ENCODE peak calls at places on chromosomes 13 and 19, in seven cellular contexts. Y is fibroblast of the aortic adventitia, U is psoas muscle, B is foreskin fibroblast, Z is mesendoderm, P is H1, E is stomach. H is an unnamed sample.

GRCh38 chr13:96243371-96243770 is 153.5 kb downstream of the HS6ST3 start:
- DNase-seq in Y (no peak), U (no peak), B (no peak), Z (no peak), P (no peak), E (no peak), H (no peak)

GRCh38 chr13:113946409-113947181 is 27.3 kb downstream of the C13orf46 start:
- DNase-seq in Y (no peak), U (peak), B (no peak), Z (no peak), P (no peak), E (no peak), H (no peak)

GRCh38 chr13:32019612-32020233 is 11.9 kb upstream of the FRY start:
- DNase-seq in Y (peak), U (no peak), B (peak), Z (peak), P (no peak), E (no peak), H (peak)

GRCh38 chr13:56975647-56976046 is 165.1 kb upstream of the PRR20A start:
- DNase-seq in Y (no peak), U (no peak), B (no peak), Z (peak), P (no peak), E (no peak), H (no peak)

GRCh38 chr13:93603043-93603442 is 376.4 kb downstream of the GPC6 start:
- DNase-seq in Y (peak), U (peak), B (peak), Z (peak), P (no peak), E (no peak), H (no peak)

GRCh38 chr19:50667759-50668231 is 18.6 kb downstream of the C19orf81 start:
- DNase-seq in Y (no peak), U (no peak), B (no peak), Z (no peak), P (peak), E (no peak), H (no peak)

GRCh38 chr13:106599875-106600797 is 32.2 kb upstream of the ARGLU1 start:
- DNase-seq in Y (peak), U (no peak), B (peak), Z (no peak), P (no peak), E (no peak), H (no peak)

GRCh38 chr13:47858678-47859050 is 142.4 kb downstream of the SUCLA2 start:
- DNase-seq in Y (peak), U (no peak), B (peak), Z (no peak), P (no peak), E (no peak), H (no peak)

GRCh38 chr13:100235311-100235901 is 146.5 kb downstream of the PCCA start:
- DNase-seq in Y (peak), U (no peak), B (peak), Z (peak), P (no peak), E (no peak), H (peak)

GRCh38 chr13:75263741-75264407 is 218.1 kb downstream of the TBC1D4 start:
- DNase-seq in Y (peak), U (no peak), B (peak), Z (no peak), P (no peak), E (no peak), H (no peak)

GRCh38 chr13:44816701-44817684 is 172.3 kb downstream of the NUFIP1 start:
- DNase-seq in Y (no peak), U (no peak), B (peak), Z (peak), P (no peak), E (no peak), H (no peak)

GRCh38 chr19:3276341-3276799 is 51.9 kb downstream of the CELF5 start:
- DNase-seq in Y (no peak), U (no peak), B (no peak), Z (no peak), P (peak), E (peak), H (peak)

GRCh38 chr19:44796701-44797115 is 12.2 kb upstream of the BCAM start:
- DNase-seq in Y (no peak), U (peak), B (no peak), Z (peak), P (no peak), E (peak), H (peak)

GRCh38 chr19:35495107-35496064 is 5.1 kb upstream of the KRTDAP start:
- DNase-seq in Y (peak), U (peak), B (peak), Z (peak), P (peak), E (peak), H (peak)

GRCh38 chr13:36997716-36998427 is 1.3 kb downstream of the ALG5 start:
- DNase-seq in Y (no peak), U (no peak), B (no peak), Z (no peak), P (no peak), E (no peak), H (no peak)

GRCh38 chr13:91417660-91418325 is 19.4 kb downstream of the GPC5 start:
- DNase-seq in Y (no peak), U (no peak), B (no peak), Z (no peak), P (no peak), E (no peak), H (peak)

GRCh38 chr13:110228936-110229904 is 77.7 kb downstream of the COL4A1 start:
- DNase-seq in Y (no peak), U (no peak), B (no peak), Z (no peak), P (no peak), E (no peak), H (no peak)

GRCh38 chr19:3670796-3671679 is 29.2 kb downstream of the PIP5K1C start:
- DNase-seq in Y (peak), U (peak), B (peak), Z (no peak), P (no peak), E (peak), H (peak)

GRCh38 chr19:3366761-3367571 is 583 bp downstream of the NFIC start:
- DNase-seq in Y (no peak), U (peak), B (peak), Z (peak), P (peak), E (no peak), H (peak)

GRCh38 chr19:19562665-19563347 is 24.7 kb downstream of the CILP2 start:
- DNase-seq in Y (no peak), U (no peak), B (no peak), Z (peak), P (peak), E (no peak), H (no peak)

GRCh38 chr19:3612330-3612729 is 5.7 kb upstream of the TBXA2R start:
- DNase-seq in Y (no peak), U (no peak), B (no peak), Z (no peak), P (no peak), E (no peak), H (no peak)

GRCh38 chr19:19900124-19900523 is 622 bp upstream of the ZNF93 start:
- DNase-seq in Y (peak), U (no peak), B (peak), Z (peak), P (no peak), E (no peak), H (no peak)

GRCh38 chr13:67343777-67344176 is 113.6 kb upstream of the PCDH9 start:
- DNase-seq in Y (no peak), U (no peak), B (no peak), Z (peak), P (no peak), E (no peak), H (no peak)

GRCh38 chr19:40129425-40129824 is 38.7 kb upstream of the ZNF780A start:
- DNase-seq in Y (no peak), U (no peak), B (no peak), Z (no peak), P (no peak), E (no peak), H (no peak)

GRCh38 chr19:38743394-38744297 is 628 bp downstream of the CAPN12 start:
- DNase-seq in Y (no peak), U (no peak), B (no peak), Z (no peak), P (no peak), E (no peak), H (no peak)

GRCh38 chr13:76884167-76884566 is 2.0 kb downstream of the KCTD12 start:
- DNase-seq in Y (peak), U (peak), B (peak), Z (peak), P (no peak), E (peak), H (peak)

GRCh38 chr19:58002384-58003152 is at the start of gene ZNF606:
- DNase-seq in Y (peak), U (peak), B (peak), Z (peak), P (peak), E (peak), H (peak)

DNA sequence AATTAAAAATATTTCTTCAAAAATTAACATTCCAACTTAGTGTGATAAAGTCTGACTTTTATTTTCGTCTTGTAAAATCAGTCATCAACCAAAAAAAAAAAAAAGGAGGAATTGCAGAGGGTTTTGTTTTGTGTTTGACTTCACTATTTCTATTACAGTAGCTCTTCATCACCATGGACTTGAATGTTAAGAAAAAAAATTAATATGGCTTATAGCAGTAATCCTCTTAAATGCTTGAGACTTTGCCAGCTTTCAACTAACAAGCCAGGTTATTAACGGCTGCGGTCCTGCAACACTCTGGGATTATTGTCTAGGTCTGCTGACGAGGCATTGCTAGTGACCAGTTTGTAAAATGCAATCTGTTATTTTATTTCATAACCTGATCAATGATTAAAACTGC is 647.2 kb upstream of the KLHL1 start:
- DNase-seq in Y (no peak), U (no peak), B (no peak), Z (no peak), P (no peak), E (no peak), H (no peak)
- H3K4me3 ChIP-seq in Y (no peak), U (no peak), B (no peak), Z (no peak), P (no peak), E (no peak), H (no peak)

GRCh38 chr19:18389736-18390074 is 3.7 kb downstream of the GDF15 start:
- DNase-seq in Y (no peak), U (no peak), B (no peak), Z (no peak), P (no peak), E (no peak), H (no peak)

GRCh38 chr19:18388328-18389094 is 2.6 kb downstream of the GDF15 start:
- DNase-seq in Y (peak), U (peak), B (peak), Z (peak), P (peak), E (peak), H (peak)

GRCh38 chr19:18390075-18390909 is 4.3 kb downstream of the GDF15 start:
- DNase-seq in Y (peak), U (no peak), B (no peak), Z (no peak), P (no peak), E (no peak), H (no peak)

GRCh38 chr19:18387395-18387794 is 1.4 kb downstream of the GDF15 start:
- DNase-seq in Y (peak), U (no peak), B (no peak), Z (no peak), P (no peak), E (no peak), H (no peak)

GRCh38 chr19:18389095-18389735 is 3.3 kb downstream of the GDF15 start:
- DNase-seq in Y (no peak), U (no peak), B (no peak), Z (no peak), P (no peak), E (no peak), H (no peak)
- H3K4me3 ChIP-seq in Y (peak), U (peak), B (peak), Z (no peak), P (no peak), E (no peak), H (no peak)

DNA sequence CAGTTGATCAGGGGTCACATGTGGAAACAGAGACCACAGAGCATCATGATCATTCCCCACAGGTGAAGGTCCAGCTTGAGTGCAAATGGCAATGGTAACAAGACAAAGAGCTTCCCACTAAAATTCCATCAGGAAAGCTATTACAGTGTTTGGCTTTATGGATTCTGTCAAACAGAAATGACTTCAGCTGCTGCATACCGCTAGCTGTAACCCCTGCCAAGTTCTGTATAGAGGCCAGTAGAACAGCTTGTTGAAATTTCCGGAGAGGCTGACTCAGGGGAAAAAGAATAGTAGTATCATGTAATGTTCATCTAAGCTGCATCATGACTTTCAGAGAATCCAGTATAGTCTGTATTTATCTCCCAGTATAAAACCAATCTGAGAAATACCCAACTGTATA is 1704.7 kb downstream of the SLITRK5 start:
- DNase-seq in Y (peak), U (no peak), B (no peak), Z (no peak), P (no peak), E (no peak), H (no peak)
- H3K4me3 ChIP-seq in Y (no peak), U (no peak), B (no peak), Z (no peak), P (no peak), E (no peak), H (no peak)

DNA sequence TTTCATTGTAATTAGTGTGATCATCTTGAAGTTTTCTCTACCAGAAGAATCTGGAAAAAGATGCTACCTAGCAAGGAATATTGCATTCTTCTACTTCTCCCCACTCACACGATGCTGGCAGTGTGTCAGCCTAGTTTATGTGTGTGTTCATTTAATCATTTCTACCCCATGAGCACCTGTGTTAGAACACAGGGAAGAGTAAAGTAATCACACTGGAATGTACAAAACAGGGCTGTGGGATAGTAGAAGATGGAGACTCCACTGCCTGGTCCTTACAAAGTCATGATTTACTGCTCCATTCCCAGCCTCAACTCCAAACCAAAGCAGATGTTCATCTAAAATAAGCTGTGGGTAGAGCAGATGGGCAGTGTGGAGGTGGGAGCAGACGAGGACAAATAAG is 47.7 kb upstream of the RGCC start:
- DNase-seq in Y (no peak), U (no peak), B (no peak), Z (no peak), P (no peak), E (no peak), H (no peak)
- H3K4me3 ChIP-seq in Y (no peak), U (no peak), B (no peak), Z (no peak), P (no peak), E (no peak), H (no peak)

DNA sequence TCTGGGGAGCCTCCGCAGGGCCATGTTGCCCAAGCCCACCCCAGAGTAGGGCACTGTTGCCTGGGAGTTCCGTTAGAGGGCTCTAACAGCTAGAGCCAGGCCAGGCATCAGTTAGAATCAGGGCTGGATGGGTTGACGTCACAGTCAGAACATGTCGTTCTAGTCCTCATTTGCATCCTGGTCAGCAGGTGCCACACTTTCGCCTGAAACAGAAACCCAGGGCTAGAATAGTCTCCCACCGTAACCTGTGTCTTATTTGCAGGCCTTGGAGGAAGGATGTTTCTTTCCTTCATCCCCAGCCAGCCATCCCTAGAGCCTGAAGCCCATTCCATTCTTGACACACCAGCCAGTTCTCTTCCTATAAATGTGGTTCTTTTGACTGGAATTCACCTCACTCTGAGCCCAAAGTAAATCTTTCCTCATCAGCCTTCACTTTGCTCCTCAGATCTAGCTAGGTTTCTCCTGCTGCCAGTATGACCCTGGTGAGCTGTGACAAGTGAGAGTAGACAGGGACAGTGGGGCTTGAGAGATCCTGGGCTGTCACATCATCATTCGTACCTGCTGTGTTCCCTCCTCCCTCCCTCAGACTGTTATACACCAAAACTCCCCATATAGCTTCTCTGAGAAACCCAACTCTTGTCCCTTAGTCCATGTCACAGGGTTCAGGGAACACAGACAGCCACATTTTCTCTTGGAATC is 12.2 kb upstream of the CCDC97 start:
- DNase-seq in Y (no peak), U (no peak), B (no peak), Z (no peak), P (no peak), E (peak), H (peak)
- H3K4me3 ChIP-seq in Y (no peak), U (no peak), B (no peak), Z (no peak), P (no peak), E (no peak), H (peak)

GRCh38 chr19:10963865-10964264 is 3.0 kb downstream of the SMARCA4 start:
- DNase-seq in Y (no peak), U (no peak), B (no peak), Z (no peak), P (no peak), E (no peak), H (no peak)
- H3K4me3 ChIP-seq in Y (no peak), U (no peak), B (no peak), Z (no peak), P (no peak), E (no peak), H (no peak)

GRCh38 chr19:33796164-33797100 is at the start of gene KCTD15:
- DNase-seq in Y (peak), U (peak), B (no peak), Z (peak), P (peak), E (peak), H (peak)

GRCh38 chr19:33800012-33800680 is 3.5 kb downstream of the KCTD15 start:
- DNase-seq in Y (no peak), U (no peak), B (no peak), Z (no peak), P (no peak), E (no peak), H (no peak)

GRCh38 chr19:33798701-33799111 is 2.0 kb downstream of the KCTD15 start:
- DNase-seq in Y (no peak), U (no peak), B (no peak), Z (peak), P (no peak), E (no peak), H (no peak)

GRCh38 chr19:33799507-33799906 is 2.8 kb downstream of the KCTD15 start:
- DNase-seq in Y (no peak), U (no peak), B (no peak), Z (peak), P (no peak), E (no peak), H (no peak)

DNA sequence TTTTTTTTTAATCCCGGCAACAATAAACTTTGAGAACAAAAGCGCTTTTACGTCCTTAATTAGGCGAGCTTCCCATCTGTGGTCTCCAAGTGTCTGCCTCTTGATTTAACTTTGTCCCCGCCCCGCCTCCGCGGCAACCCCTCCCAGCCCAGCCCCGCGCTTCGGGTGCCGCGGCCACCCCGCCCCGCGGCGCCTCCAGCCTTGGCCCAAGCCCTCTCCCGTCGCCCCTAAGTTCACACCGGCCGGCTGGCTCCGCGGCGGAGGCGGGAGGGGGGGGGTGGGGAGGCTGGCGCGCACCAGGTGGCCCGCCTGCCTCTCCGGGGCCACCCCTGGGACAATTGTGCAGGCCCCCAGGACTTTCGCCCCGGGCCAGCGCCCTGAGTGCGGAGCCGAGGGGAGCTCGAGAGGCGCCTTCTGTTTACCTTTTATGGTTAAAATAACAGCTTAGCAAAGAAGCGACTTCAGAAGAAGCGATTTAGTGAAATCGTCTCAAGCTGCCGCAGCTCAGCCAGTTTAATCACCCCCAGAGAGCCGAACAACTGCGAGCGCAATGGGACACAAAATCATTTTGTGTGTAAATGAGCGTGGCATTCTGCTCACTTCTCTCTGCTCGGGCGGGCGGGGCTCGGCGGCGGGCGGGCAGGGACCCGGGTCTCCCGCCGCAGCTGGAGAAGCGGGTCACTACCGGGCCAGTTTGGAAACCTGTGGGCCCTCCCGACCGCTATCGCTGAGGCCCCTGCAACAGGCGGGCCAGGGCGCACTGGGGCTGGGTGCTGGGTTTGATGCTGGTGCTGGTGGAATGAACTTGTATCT is 1.4 kb downstream of the KCTD15 start:
- DNase-seq in Y (no peak), U (peak), B (no peak), Z (peak), P (peak), E (peak), H (no peak)
- H3K4me3 ChIP-seq in Y (peak), U (peak), B (peak), Z (peak), P (peak), E (peak), H (no peak)

DNA sequence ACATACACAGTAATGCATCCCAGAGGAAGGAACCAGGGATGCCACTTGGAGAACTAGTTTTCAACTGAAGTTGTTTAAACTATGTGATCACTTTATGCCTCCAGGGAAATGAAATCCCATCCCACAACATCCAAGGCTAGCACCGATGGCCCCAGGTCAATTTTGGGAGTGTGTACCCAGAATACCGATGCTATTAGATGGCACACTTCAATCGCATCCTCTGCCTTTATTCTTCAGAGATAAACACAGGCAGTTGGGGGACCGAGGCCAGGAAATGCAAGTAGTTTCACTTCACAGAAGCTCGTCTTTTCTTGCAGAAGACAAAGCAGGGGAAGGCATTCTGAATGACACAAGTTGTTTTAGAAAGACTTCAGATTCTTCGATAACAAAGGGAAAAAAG is 13.8 kb downstream of the STK24 start:
- DNase-seq in Y (no peak), U (no peak), B (no peak), Z (peak), P (no peak), E (no peak), H (peak)
- H3K4me3 ChIP-seq in Y (no peak), U (no peak), B (no peak), Z (no peak), P (no peak), E (no peak), H (peak)

H was measured in GM12865.